ENCODE peak calls at places on chromosomes 3 and 15, in four cellular contexts. S is HepG2, U is HEK293T, P is GM12878. Y is an unnamed sample.

GRCh38 chr3:159987291-159987711 is 1.3 kb upstream of the IL12A start:
- DNase-seq in S (no peak), U (no peak), P (no peak), Y (no peak)

GRCh38 chr15:73002509-73002908 is 49.8 kb upstream of the NEO1 start:
- DNase-seq in S (no peak), U (no peak), P (no peak), Y (no peak)

GRCh38 chr3:5699313-5699712 is 511.8 kb downstream of the EDEM1 start:
- DNase-seq in S (no peak), U (no peak), P (no peak), Y (no peak)

GRCh38 chr15:70492240-70493177 is 270.8 kb downstream of the UACA start:
- DNase-seq in S (no peak), U (no peak), P (no peak), Y (no peak)

GRCh38 chr15:77180757-77181156 is 109.8 kb upstream of the TSPAN3 start:
- DNase-seq in S (no peak), U (no peak), P (no peak), Y (no peak)

GRCh38 chr3:10770547-10770946 is 45.5 kb upstream of the SLC6A11 start:
- DNase-seq in S (no peak), U (no peak), P (no peak), Y (no peak)

GRCh38 chr15:72116680-72117447 is 1.1 kb downstream of the MYO9A start:
- DNase-seq in S (no peak), U (peak; percentile 22), P (no peak), Y (peak; percentile 18)

GRCh38 chr15:94083467-94083991 is 147.8 kb upstream of the MCTP2 start:
- DNase-seq in S (no peak), U (no peak), P (no peak), Y (no peak)

GRCh38 chr3:55405436-55405835 is 81.7 kb downstream of the WNT5A start:
- DNase-seq in S (no peak), U (peak; percentile 42), P (no peak), Y (peak; percentile 31)

GRCh38 chr3:186540444-186541226 is 3.5 kb downstream of the CRYGS start:
- DNase-seq in S (peak; percentile 70), U (peak; percentile 34), P (peak; percentile 76), Y (peak; percentile 58)

GRCh38 chr3:77825045-77825827 is 785.3 kb downstream of the ROBO2 start:
- DNase-seq in S (no peak), U (no peak), P (no peak), Y (no peak)

GRCh38 chr3:30751610-30752299 is 142.7 kb downstream of the GADL1 start:
- DNase-seq in S (peak; percentile 20), U (peak; percentile 14), P (peak; percentile 11), Y (no peak)

GRCh38 chr3:172836390-172836997 is 86.0 kb downstream of the ECT2 start:
- DNase-seq in S (peak; percentile 35), U (peak; percentile 19), P (no peak), Y (peak; percentile 23)

GRCh38 chr3:156643729-156644389 is 30.5 kb upstream of the TIPARP start:
- DNase-seq in S (no peak), U (no peak), P (peak; percentile 76), Y (peak; percentile 65)

GRCh38 chr15:70243686-70244540 is 146.2 kb upstream of the TLE3 start:
- DNase-seq in S (no peak), U (no peak), P (no peak), Y (peak; percentile 24)

GRCh38 chr15:99452728-99453643 is 112.8 kb upstream of the MEF2A start:
- DNase-seq in S (peak; percentile 30), U (no peak), P (peak; percentile 60), Y (no peak)

GRCh38 chr3:56055616-56056350 is 412.5 kb downstream of the ERC2 start:
- DNase-seq in S (no peak), U (no peak), P (no peak), Y (no peak)

GRCh38 chr15:82228750-82229149 is 33.8 kb downstream of the EFL1 start:
- DNase-seq in S (no peak), U (no peak), P (no peak), Y (no peak)

GRCh38 chr3:98333989-98334606 is 19.6 kb upstream of the OR5K4 start:
- DNase-seq in S (no peak), U (no peak), P (no peak), Y (no peak)

GRCh38 chr15:30956216-30956803 is 35.1 kb downstream of the MTMR10 start:
- DNase-seq in S (no peak), U (no peak), P (no peak), Y (no peak)

GRCh38 chr3:113227146-113227545 is 15.8 kb downstream of the BOC start:
- DNase-seq in S (no peak), U (no peak), P (no peak), Y (no peak)

GRCh38 chr3:4829031-4829394 is 150.2 kb upstream of the BHLHE40 start:
- DNase-seq in S (no peak), U (no peak), P (no peak), Y (no peak)

GRCh38 chr3:52041118-52041847 is 15.1 kb downstream of the DUSP7 start:
- DNase-seq in S (peak; percentile 38), U (no peak), P (no peak), Y (no peak)

GRCh38 chr3:63477494-63478129 is 174.9 kb upstream of the SNTN start:
- DNase-seq in S (peak; percentile 68), U (no peak), P (no peak), Y (no peak)

GRCh38 chr15:58396181-58396580 is 35.6 kb upstream of the LIPC start:
- DNase-seq in S (no peak), U (no peak), P (no peak), Y (no peak)

GRCh38 chr3:136838641-136839555 is 20.0 kb downstream of the SLC35G2 start:
- DNase-seq in S (no peak), U (no peak), P (no peak), Y (peak; percentile 26)

GRCh38 chr3:45994661-45995369 is 809 bp downstream of the FYCO1 start:
- DNase-seq in S (peak; percentile 7), U (peak; percentile 27), P (no peak), Y (peak; percentile 70)

GRCh38 chr3:94524102-94524922 is 461.5 kb downstream of the NSUN3 start:
- DNase-seq in S (peak; percentile 70), U (no peak), P (no peak), Y (no peak)

GRCh38 chr15:71296032-71296686 is 180.9 kb downstream of the THSD4 start:
- DNase-seq in S (no peak), U (no peak), P (no peak), Y (no peak)

GRCh38 chr3:101998256-101998926 is 149.1 kb downstream of the NFKBIZ start:
- DNase-seq in S (no peak), U (no peak), P (no peak), Y (no peak)

GRCh38 chr3:177772908-177773557 is 575.8 kb upstream of the TBL1XR1 start:
- DNase-seq in S (no peak), U (no peak), P (no peak), Y (no peak)

GRCh38 chr3:189863031-189863430 is 231.8 kb downstream of the TP63 start:
- DNase-seq in S (no peak), U (no peak), P (no peak), Y (no peak)

GRCh38 chr15:80977627-80978036 is 12.0 kb downstream of the MESD start:
- DNase-seq in S (peak; percentile 35), U (peak; percentile 85), P (no peak), Y (peak; percentile 81)

GRCh38 chr3:149494022-149494758 is 19.7 kb downstream of the TM4SF4 start:
- DNase-seq in S (peak; percentile 64), U (peak; percentile 73), P (no peak), Y (peak; percentile 60)

GRCh38 chr15:63938486-63939061 is 104.8 kb upstream of the HERC1 start:
- DNase-seq in S (no peak), U (no peak), P (no peak), Y (peak; percentile 53)

GRCh38 chr15:29471757-29472156 is 202.1 kb upstream of the NSMCE3 start:
- DNase-seq in S (no peak), U (no peak), P (no peak), Y (no peak)

GRCh38 chr15:29475096-29475495 is 205.5 kb upstream of the NSMCE3 start:
- DNase-seq in S (no peak), U (no peak), P (no peak), Y (no peak)

GRCh38 chr15:29471306-29471705 is 201.7 kb upstream of the NSMCE3 start:
- DNase-seq in S (no peak), U (no peak), P (no peak), Y (no peak)

GRCh38 chr15:29473621-29474105 is 204.0 kb upstream of the NSMCE3 start:
- DNase-seq in S (no peak), U (no peak), P (no peak), Y (no peak)

GRCh38 chr15:29472901-29473423 is 203.3 kb upstream of the NSMCE3 start:
- DNase-seq in S (no peak), U (no peak), P (no peak), Y (no peak)
- TF ChIP-seq TARDBP in S (no peak), U (no peak), P (no peak), Y (no peak)

GRCh38 chr15:55358471-55358870 is 39.4 kb downstream of the PIGB start:
- DNase-seq in S (no peak), U (no peak), P (no peak), Y (no peak)

GRCh38 chr15:55360256-55360655 is 41.2 kb downstream of the PIGB start:
- DNase-seq in S (no peak), U (no peak), P (no peak), Y (no peak)

GRCh38 chr15:55361048-55361447 is 42.0 kb downstream of the PIGB start:
- DNase-seq in S (no peak), U (no peak), P (no peak), Y (no peak)

GRCh38 chr15:55357774-55358173 is 38.8 kb downstream of the PIGB start:
- DNase-seq in S (no peak), U (no peak), P (no peak), Y (no peak)

GRCh38 chr15:55362641-55363040 is 43.6 kb downstream of the PIGB start:
- DNase-seq in S (no peak), U (no peak), P (no peak), Y (no peak)
- TF ChIP-seq TARDBP in S (no peak), U (no peak), P (no peak), Y (no peak)

GRCh38 chr3:171284308-171285075 is 175.7 kb downstream of the TNIK start:
- DNase-seq in S (no peak), U (no peak), P (peak; percentile 76), Y (no peak)

GRCh38 chr3:171285287-171285686 is 174.9 kb downstream of the TNIK start:
- DNase-seq in S (no peak), U (no peak), P (peak; percentile 66), Y (no peak)

GRCh38 chr3:171290680-171291079 is 169.5 kb downstream of the TNIK start:
- DNase-seq in S (no peak), U (no peak), P (no peak), Y (no peak)

GRCh38 chr3:171283248-171284222 is 176.7 kb downstream of the TNIK start:
- DNase-seq in S (no peak), U (no peak), P (peak; percentile 71), Y (no peak)

GRCh38 chr3:171286580-171287249 is 173.5 kb downstream of the TNIK start:
- DNase-seq in S (peak; percentile 29), U (no peak), P (peak; percentile 85), Y (no peak)
- TF ChIP-seq TARDBP in S (no peak), U (no peak), P (no peak), Y (no peak)

GRCh38 chr3:33125840-33126239 is 12.0 kb downstream of the CRTAP start:
- DNase-seq in S (no peak), U (no peak), P (no peak), Y (no peak)

GRCh38 chr3:33131328-33132018 is 17.7 kb downstream of the CRTAP start:
- DNase-seq in S (peak; percentile 66), U (peak; percentile 78), P (no peak), Y (peak; percentile 71)

GRCh38 chr3:33132019-33132360 is 18.2 kb downstream of the CRTAP start:
- DNase-seq in S (no peak), U (no peak), P (no peak), Y (no peak)

GRCh38 chr3:33130144-33130543 is 16.3 kb downstream of the CRTAP start:
- DNase-seq in S (no peak), U (no peak), P (no peak), Y (no peak)

GRCh38 chr3:33128706-33129105 is 14.9 kb downstream of the CRTAP start:
- DNase-seq in S (no peak), U (no peak), P (no peak), Y (no peak)
- TF ChIP-seq TARDBP in S (no peak), U (no peak), P (no peak), Y (no peak)

Y was measured in K562.